ENCODE peak calls at places on chromosomes 12 and 14, in four cellular contexts. One of them, this sample, is unnamed.

GRCh38 chr12:52050116-52050770 is 999 bp upstream of the NR4A1 start:
- DNase-seq in OCI-LY7: peak; percentile 17
- DNase-seq in mucosa of descending colon: no peak
- DNase-seq in MM.1S: peak; percentile 2
- DNase-seq in this sample: peak; percentile 80

GRCh38 chr14:101947577-101947903 is 16.8 kb upstream of the DYNC1H1 start:
- DNase-seq in OCI-LY7: no peak
- DNase-seq in mucosa of descending colon: no peak
- DNase-seq in MM.1S: no peak
- DNase-seq in this sample: no peak

GRCh38 chr12:99910342-99910741 is 74.4 kb downstream of the ANKS1B start:
- DNase-seq in MM.1S: peak; percentile 23
- DNase-seq in mucosa of descending colon: no peak
- DNase-seq in OCI-LY7: no peak
- DNase-seq in this sample: no peak

GRCh38 chr14:58918066-58918465 is 270.4 kb upstream of the DAAM1 start:
- DNase-seq in OCI-LY7: no peak
- DNase-seq in MM.1S: no peak
- DNase-seq in mucosa of descending colon: no peak
- DNase-seq in this sample: no peak

GRCh38 chr12:56037161-56037560 is 4.6 kb upstream of the RPS26 start:
- DNase-seq in OCI-LY7: no peak
- DNase-seq in mucosa of descending colon: no peak
- DNase-seq in MM.1S: no peak
- DNase-seq in this sample: no peak

GRCh38 chr12:107328442-107329133 is 235.2 kb upstream of the CRY1 start:
- DNase-seq in mucosa of descending colon: no peak
- DNase-seq in MM.1S: no peak
- DNase-seq in OCI-LY7: no peak
- DNase-seq in this sample: no peak

GRCh38 chr12:16605666-16606116 is 271 bp downstream of the LMO3 start:
- DNase-seq in MM.1S: peak; percentile 55
- DNase-seq in OCI-LY7: peak; percentile 64
- DNase-seq in mucosa of descending colon: no peak
- DNase-seq in this sample: no peak

GRCh38 chr14:91244501-91244901 is at the start of gene GPR68:
- DNase-seq in mucosa of descending colon: peak; percentile 68
- DNase-seq in MM.1S: no peak
- DNase-seq in OCI-LY7: peak; percentile 50
- DNase-seq in this sample: peak; percentile 82

GRCh38 chr12:49907352-49907751 is 3.7 kb upstream of the FAIM2 start:
- DNase-seq in MM.1S: no peak
- DNase-seq in OCI-LY7: no peak
- DNase-seq in mucosa of descending colon: no peak
- DNase-seq in this sample: peak; percentile 26

GRCh38 chr12:22415342-22416309 is 81.1 kb upstream of the ST8SIA1 start:
- DNase-seq in MM.1S: no peak
- DNase-seq in OCI-LY7: no peak
- DNase-seq in mucosa of descending colon: no peak
- DNase-seq in this sample: no peak

GRCh38 chr14:69708586-69709169 is 58.3 kb upstream of the SRSF5 start:
- DNase-seq in mucosa of descending colon: no peak
- DNase-seq in OCI-LY7: peak; percentile 71
- DNase-seq in MM.1S: no peak
- DNase-seq in this sample: peak; percentile 71

GRCh38 chr14:101241807-101242278 is 319.5 kb upstream of the DIO3 start:
- DNase-seq in MM.1S: no peak
- DNase-seq in mucosa of descending colon: no peak
- DNase-seq in OCI-LY7: no peak
- DNase-seq in this sample: no peak

GRCh38 chr14:92224348-92224954 is 98.5 kb upstream of the SLC24A4 start:
- DNase-seq in MM.1S: no peak
- DNase-seq in OCI-LY7: no peak
- DNase-seq in mucosa of descending colon: no peak
- DNase-seq in this sample: no peak

GRCh38 chr14:20556500-20557211 is 4.2 kb downstream of the RNASE9 start:
- DNase-seq in mucosa of descending colon: no peak
- DNase-seq in OCI-LY7: no peak
- DNase-seq in MM.1S: no peak
- DNase-seq in this sample: no peak

DNA sequence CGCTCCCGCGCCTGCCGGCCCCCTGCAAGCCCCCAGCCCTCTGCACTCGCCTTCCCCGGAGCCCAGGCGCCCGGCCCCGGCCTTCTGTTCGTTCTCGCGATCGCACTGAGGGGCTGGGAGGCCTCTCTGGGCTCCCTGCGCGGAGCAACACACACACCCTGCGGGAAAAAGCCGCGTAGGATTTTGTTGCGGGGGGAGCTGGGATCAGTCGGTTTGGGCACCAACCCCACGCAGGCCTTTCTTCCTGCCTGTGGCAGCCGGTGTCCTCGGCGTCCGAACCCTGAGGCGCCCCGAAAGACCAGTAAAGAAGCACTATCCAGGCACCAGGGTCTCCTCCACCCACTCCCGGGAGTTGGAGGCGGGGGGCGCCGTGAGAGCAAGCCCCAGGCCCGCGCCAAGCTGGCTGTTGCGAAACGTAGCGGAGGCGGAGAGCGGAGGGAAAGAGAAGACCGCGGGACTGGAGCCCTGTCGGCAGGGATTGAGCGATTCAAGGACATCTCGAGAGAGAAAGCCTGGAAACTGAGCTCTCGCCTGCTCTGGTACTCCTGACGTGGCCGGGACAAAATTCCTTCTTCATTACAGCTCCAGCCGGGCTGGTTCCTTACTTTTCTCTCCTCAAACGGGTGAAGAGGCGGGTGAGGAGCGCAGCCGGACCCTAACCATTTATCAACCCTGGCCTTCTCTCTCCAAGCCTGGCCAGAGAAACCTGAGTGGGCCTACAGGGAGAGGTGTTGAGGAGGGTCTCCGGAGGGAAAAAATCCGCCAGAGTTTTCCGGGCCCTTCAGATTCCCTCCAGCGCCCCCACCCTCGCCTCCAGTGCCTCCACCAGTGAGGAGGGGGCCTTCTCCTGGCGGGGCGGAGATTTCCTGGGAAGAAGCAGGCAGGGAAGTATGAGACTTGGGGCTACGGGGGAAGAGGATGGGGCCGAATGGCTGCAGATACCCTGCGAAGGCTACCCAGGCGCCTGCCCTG is 1.7 kb upstream of the HOXC5 start:
- DNase-seq in OCI-LY7: no peak
- DNase-seq in MM.1S: no peak
- DNase-seq in mucosa of descending colon: no peak
- DNase-seq in this sample: peak; percentile 86
- H3K4me3 ChIP-seq in OCI-LY7: no peak overlapping the region
- H3K4me3 ChIP-seq in MM.1S: no peak overlapping the region
- H3K4me3 ChIP-seq in mucosa of descending colon: no peak overlapping the region
- H3K4me3 ChIP-seq in this sample: no peak overlapping the region

GRCh38 chr12:10363665-10363921 is 26.2 kb downstream of the KLRK1 start:
- DNase-seq in OCI-LY7: no peak
- DNase-seq in mucosa of descending colon: no peak
- DNase-seq in MM.1S: no peak
- DNase-seq in this sample: no peak
- H3K4me3 ChIP-seq in OCI-LY7: peak overlapping the region; percentile 71
- H3K4me3 ChIP-seq in mucosa of descending colon: no peak overlapping the region
- H3K4me3 ChIP-seq in MM.1S: no peak overlapping the region
- H3K4me3 ChIP-seq in this sample: peak overlapping the region; percentile 95

DNA sequence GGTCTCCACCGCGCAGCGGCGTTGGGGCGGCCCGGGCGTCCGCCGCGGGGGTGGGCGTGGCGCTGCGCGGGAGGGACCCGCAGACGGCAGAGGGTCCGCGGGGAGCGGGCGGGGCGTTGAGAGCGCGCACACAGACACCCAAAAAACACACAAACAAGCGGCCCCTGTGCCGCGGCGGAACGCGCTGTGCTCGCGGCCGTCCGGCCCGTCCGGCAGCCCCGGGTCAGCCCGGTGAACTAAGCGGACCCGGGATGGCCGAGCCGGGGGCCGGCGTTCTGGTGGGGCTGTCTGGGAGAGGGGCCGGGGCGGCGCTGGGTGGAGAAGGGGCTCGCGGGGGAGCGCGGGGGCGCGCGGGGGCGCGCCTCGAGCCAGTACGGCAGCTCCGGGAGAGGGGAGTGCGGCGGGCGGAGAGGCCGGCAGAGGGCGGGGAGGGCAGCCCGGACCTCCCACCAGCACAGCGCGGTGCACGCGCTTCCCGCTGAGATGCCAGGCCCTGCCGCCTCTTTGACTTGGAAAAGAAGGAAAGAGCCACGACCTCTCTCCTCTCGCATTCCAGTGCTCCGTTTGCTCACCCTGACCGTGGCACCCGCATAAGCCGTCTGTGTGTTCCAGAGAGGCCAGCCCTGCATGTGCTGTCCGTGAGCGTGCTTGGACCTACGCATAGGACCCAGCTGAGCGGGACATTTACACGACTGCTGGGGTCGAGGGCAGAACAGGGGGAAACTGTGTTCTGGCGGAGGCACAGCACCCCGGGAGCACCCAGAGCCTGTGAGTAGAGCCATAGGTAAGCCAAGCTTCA is 10.3 kb downstream of the SLC6A12 start:
- DNase-seq in OCI-LY7: no peak
- DNase-seq in mucosa of descending colon: no peak
- DNase-seq in MM.1S: no peak
- DNase-seq in this sample: no peak
- H3K4me3 ChIP-seq in OCI-LY7: no peak overlapping the region
- H3K4me3 ChIP-seq in mucosa of descending colon: no peak overlapping the region
- H3K4me3 ChIP-seq in MM.1S: no peak overlapping the region
- H3K4me3 ChIP-seq in this sample: no peak overlapping the region

DNA sequence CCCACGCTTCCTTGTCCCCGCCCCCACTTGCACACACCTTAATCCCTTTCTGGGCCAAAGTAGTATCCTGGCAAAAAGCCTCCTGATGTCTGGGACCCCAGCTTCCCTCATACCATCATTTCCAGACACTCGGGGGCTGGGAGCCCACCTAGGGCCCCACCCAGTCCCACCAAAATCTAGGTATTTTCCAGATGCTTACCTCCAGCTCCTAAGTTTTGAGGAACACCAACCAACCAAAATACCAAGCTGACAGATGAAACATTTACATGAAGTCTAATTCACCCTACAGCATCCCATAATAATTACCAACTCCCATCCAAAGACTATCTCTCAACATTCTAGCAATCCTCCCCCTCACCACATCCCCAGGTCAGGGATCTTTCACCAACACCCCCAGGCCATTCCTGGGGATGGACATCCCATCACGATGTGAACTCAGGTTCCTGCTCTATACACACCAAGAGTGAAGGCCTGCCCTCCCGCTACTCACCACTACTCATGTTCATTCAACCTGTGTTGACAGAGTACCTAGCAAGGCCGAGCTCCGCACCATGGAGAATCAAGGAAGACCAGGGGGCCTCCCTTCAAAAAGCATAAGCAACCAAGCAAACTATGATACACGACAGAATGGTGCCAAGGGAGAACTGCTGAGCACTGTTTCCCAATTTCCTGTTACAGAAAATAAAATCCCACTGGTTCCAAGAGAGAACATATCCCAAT is 1.6 kb upstream of the CHD4 start:
- DNase-seq in OCI-LY7: peak; percentile 51
- DNase-seq in mucosa of descending colon: peak; percentile 85
- DNase-seq in MM.1S: no peak
- DNase-seq in this sample: peak; percentile 82
- H3K4me3 ChIP-seq in OCI-LY7: no peak overlapping the region
- H3K4me3 ChIP-seq in mucosa of descending colon: no peak overlapping the region
- H3K4me3 ChIP-seq in MM.1S: no peak overlapping the region
- H3K4me3 ChIP-seq in this sample: no peak overlapping the region

GRCh38 chr12:58860050-58860787 is 60.1 kb downstream of the LRIG3 start:
- DNase-seq in OCI-LY7: no peak
- DNase-seq in mucosa of descending colon: no peak
- DNase-seq in MM.1S: no peak
- DNase-seq in this sample: no peak
- H3K4me3 ChIP-seq in OCI-LY7: no peak overlapping the region
- H3K4me3 ChIP-seq in mucosa of descending colon: no peak overlapping the region
- H3K4me3 ChIP-seq in MM.1S: no peak overlapping the region
- H3K4me3 ChIP-seq in this sample: no peak overlapping the region

This sample was measured in kidney.